ENCODE peak calls at places on chromosomes 6 and 20, in five cellular contexts. L is renal cortical epithelial cell, G is astrocyte of the spinal cord, H is GM12891, S is fibroblast of mammary gland. C is an unnamed sample.

GRCh38 chr20:32968833-32969241 is 35.4 kb downstream of the SUN5 start:
- DNase-seq in L (no peak), G (no peak), H (no peak), S (peak), C (no peak)

GRCh38 chr6:44076366-44077200 is 50.7 kb downstream of the MRPL14 start:
- DNase-seq in S (no peak), L (peak), H (no peak), G (no peak), C (no peak)

GRCh38 chr20:363319-364078 is 16.6 kb downstream of the NRSN2 start:
- DNase-seq in S (no peak), L (peak), H (no peak), G (no peak), C (peak)

GRCh38 chr20:3238616-3239025 is 369 bp downstream of the SLC4A11 start:
- DNase-seq in H (peak), L (no peak), G (no peak), S (no peak), C (peak)

GRCh38 chr20:36542019-36542488 is 735 bp downstream of the MYL9 start:
- DNase-seq in G (no peak), L (no peak), H (no peak), S (peak), C (peak)

GRCh38 chr20:44079291-44079690 is 107.7 kb downstream of the JPH2 start:
- DNase-seq in S (peak), G (no peak), L (no peak), H (no peak), C (no peak)

GRCh38 chr20:63322146-63322922 is 29.3 kb downstream of the COL20A1 start:
- DNase-seq in H (no peak), L (no peak), G (no peak), S (no peak), C (no peak)

GRCh38 chr20:35742741-35743523 is 872 bp upstream of the RBM39 start:
- DNase-seq in H (no peak), G (peak), S (peak), L (peak), C (peak)

GRCh38 chr20:63206878-63207277 is 9.1 kb downstream of the YTHDF1 start:
- DNase-seq in G (peak), L (peak), S (peak), H (no peak), C (no peak)

GRCh38 chr6:151502499-151502898 is 8.7 kb downstream of the CCDC170 start:
- DNase-seq in L (peak), S (peak), H (no peak), G (peak), C (peak)

GRCh38 chr6:156719720-156720563 is 57.2 kb upstream of the ARID1B start:
- DNase-seq in G (peak), L (peak), S (peak), H (peak), C (peak)

GRCh38 chr20:51899674-51900073 is 97.4 kb upstream of the SALL4 start:
- DNase-seq in L (no peak), G (no peak), H (no peak), S (no peak), C (no peak)

GRCh38 chr6:158468666-158469065 is 91.2 kb upstream of the TMEM181 start:
- DNase-seq in H (no peak), L (no peak), S (peak), G (no peak), C (no peak)

GRCh38 chr6:87366428-87366827 is 21.8 kb downstream of the C6orf163 start:
- DNase-seq in G (no peak), L (peak), S (peak), H (no peak), C (peak)

GRCh38 chr6:110816677-110817076 is 1.4 kb upstream of the CDK19 start:
- DNase-seq in S (no peak), G (no peak), H (no peak), L (no peak), C (no peak)

GRCh38 chr6:158655569-158656450 is 6.0 kb downstream of the SYTL3 start:
- DNase-seq in S (peak), H (no peak), G (no peak), L (no peak), C (no peak)

C was measured in bronchial epithelial cell.